ENCODE peak calls at places on chromosomes 16 and 17, in nine cellular contexts. N is BE2C; Q is GM12865; U is activated naive CD4-positive, alpha-beta T cell; S is NCI-H446 treated with DMSO at 0.1 percent for 48 hours; B is activated naive CD8-positive, alpha-beta T cell treated with anti-CD3 and anti-CD28 coated beads, Interleukin-2, amount 10 ng/mL, durations not matched to agents 7 days and 5 days; L is C1 segment of cervical spinal cord; H is HT-29; C is NCI-H1105. Y is an unnamed sample.
A peak's percentile ranks its signal among the peaks of the same experiment; 100 is the strongest.

GRCh38 chr16:81715358-81716196 is 63.5 kb upstream of the PLCG2 start:
- DNase-seq in N (no peak), Q (peak; percentile 84), U (no peak), S (no peak), B (no peak), L (no peak), H (no peak), C (no peak), Y (no peak)

GRCh38 chr16:74455619-74456289 is 34.5 kb upstream of the CLEC18B start:
- DNase-seq in N (no peak), Q (no peak), U (no peak), S (no peak), B (no peak), L (no peak), H (no peak), C (no peak), Y (no peak)

GRCh38 chr16:10322723-10323527 is 62.9 kb upstream of the ATF7IP2 start:
- DNase-seq in N (no peak), Q (no peak), U (no peak), S (no peak), B (no peak), L (no peak), H (no peak), C (no peak), Y (no peak)

GRCh38 chr16:54546481-54546880 is 259.9 kb upstream of the IRX3 start:
- DNase-seq in N (no peak), Q (no peak), U (no peak), S (no peak), B (no peak), L (no peak), H (no peak), C (no peak), Y (no peak)

GRCh38 chr16:18969050-18969854 is 14.5 kb upstream of the TMC7 start:
- DNase-seq in N (peak; percentile 90), Q (peak; percentile 75), U (peak; percentile 76), S (peak; percentile 26), B (peak; percentile 85), L (peak; percentile 39), H (peak; percentile 88), C (peak; percentile 69), Y (peak; percentile 81)

GRCh38 chr16:50509521-50510341 is 38.5 kb upstream of the NKD1 start:
- DNase-seq in N (peak; percentile 56), Q (peak; percentile 48), U (no peak), S (no peak), B (peak; percentile 51), L (no peak), H (peak; percentile 10), C (peak; percentile 15), Y (peak; percentile 71)

GRCh38 chr17:50317121-50317520 is 28.8 kb upstream of the XYLT2 start:
- DNase-seq in N (no peak), Q (no peak), U (no peak), S (no peak), B (no peak), L (no peak), H (no peak), C (no peak), Y (no peak)

GRCh38 chr16:3674513-3675295 is 20.2 kb downstream of the DNASE1 start:
- DNase-seq in N (no peak), Q (no peak), U (no peak), S (no peak), B (no peak), L (no peak), H (no peak), C (no peak), Y (no peak)

GRCh38 chr17:82720204-82720603 is 3.7 kb downstream of the FN3KRP start:
- DNase-seq in N (no peak), Q (no peak), U (no peak), S (no peak), B (no peak), L (no peak), H (no peak), C (no peak), Y (no peak)

GRCh38 chr17:33484559-33484958 is 191.5 kb upstream of the ASIC2 start:
- DNase-seq in N (no peak), Q (no peak), U (no peak), S (no peak), B (no peak), L (no peak), H (no peak), C (no peak), Y (no peak)

GRCh38 chr17:19897901-19898300 is 30.2 kb upstream of the ULK2 start:
- DNase-seq in N (no peak), Q (no peak), U (no peak), S (no peak), B (no peak), L (no peak), H (no peak), C (no peak), Y (no peak)

GRCh38 chr17:10318540-10318939 is 54.3 kb downstream of the MYH13 start:
- DNase-seq in N (no peak), Q (no peak), U (no peak), S (no peak), B (no peak), L (no peak), H (no peak), C (no peak), Y (no peak)

GRCh38 chr17:3710951-3711383 is 12.7 kb upstream of the HASPIN start:
- DNase-seq in N (no peak), Q (peak; percentile 99), U (peak; percentile 43), S (no peak), B (peak; percentile 45), L (no peak), H (peak; percentile 38), C (no peak), Y (no peak)

GRCh38 chr16:83453977-83454376 is 353.8 kb upstream of the HSBP1 start:
- DNase-seq in N (no peak), Q (no peak), U (no peak), S (no peak), B (no peak), L (no peak), H (no peak), C (no peak), Y (no peak)